ENCODE peak calls at places on chromosomes 5 and 9, in four cellular contexts. Y, T, X and U are unnamed samples.

GRCh38 chr9:33475357-33475756 is 1.6 kb upstream of the NOL6 start:
- DNase-seq in Y (no peak), T (no peak), X (peak; percentile 19), U (no peak)

GRCh38 chr5:38323645-38324295 is 65.4 kb downstream of the EGFLAM start:
- DNase-seq in Y (no peak), T (no peak), X (no peak), U (no peak)

GRCh38 chr9:18543406-18543965 is 69.5 kb downstream of the ADAMTSL1 start:
- DNase-seq in Y (no peak), T (no peak), X (no peak), U (no peak)

GRCh38 chr5:149320791-149321330 is 24.4 kb upstream of the GRPEL2 start:
- DNase-seq in Y (peak; percentile 95), T (peak; percentile 82), X (no peak), U (no peak)

GRCh38 chr5:174790906-174791305 is 66.5 kb downstream of the MSX2 start:
- DNase-seq in Y (no peak), T (no peak), X (no peak), U (no peak)

GRCh38 chr5:164204338-164204946 is 699.0 kb downstream of the MAT2B start:
- DNase-seq in Y (no peak), T (no peak), X (no peak), U (no peak)

GRCh38 chr5:144183254-144183889 is 12.7 kb downstream of the KCTD16 start:
- DNase-seq in Y (no peak), T (no peak), X (no peak), U (no peak)

GRCh38 chr9:108694191-108694590 is 161.6 kb downstream of the ACTL7B start:
- DNase-seq in Y (no peak), T (no peak), X (no peak), U (no peak)

GRCh38 chr5:56039985-56040384 is 45.2 kb upstream of the IL6ST start:
- DNase-seq in Y (no peak), T (no peak), X (no peak), U (no peak)

GRCh38 chr5:132266836-132267160 is 9.3 kb downstream of the PDLIM4 start:
- DNase-seq in Y (no peak), T (no peak), X (peak; percentile 45), U (no peak)

GRCh38 chr5:68456756-68457217 is 241.2 kb downstream of the PIK3R1 start:
- DNase-seq in Y (peak; percentile 63), T (no peak), X (no peak), U (peak; percentile 7)

GRCh38 chr5:142839711-142840441 is 69.7 kb downstream of the ARHGAP26 start:
- DNase-seq in Y (peak; percentile 59), T (peak; percentile 88), X (no peak), U (no peak)

GRCh38 chr5:146883496-146883895 is 4.9 kb upstream of the PPP2R2B start:
- DNase-seq in Y (no peak), T (no peak), X (no peak), U (no peak)

GRCh38 chr5:89668821-89669220 is 740.7 kb downstream of the CETN3 start:
- DNase-seq in Y (no peak), T (no peak), X (no peak), U (no peak)

GRCh38 chr9:8760000-8760767 is 960.6 kb upstream of the DMAC1 start:
- DNase-seq in Y (no peak), T (no peak), X (no peak), U (no peak)

GRCh38 chr5:60541980-60542379 is 158.0 kb downstream of the DEPDC1B start:
- DNase-seq in Y (no peak), T (no peak), X (no peak), U (no peak)

GRCh38 chr9:34589656-34590375 is at the start of gene CNTFR:
- DNase-seq in Y (no peak), T (peak; percentile 76), X (peak; percentile 66), U (no peak)

GRCh38 chr9:123599781-123600180 is 243.8 kb downstream of the CRB2 start:
- DNase-seq in Y (no peak), T (no peak), X (no peak), U (no peak)

GRCh38 chr9:86955003-86955402 is 7.7 kb upstream of the GAS1 start:
- DNase-seq in Y (no peak), T (no peak), X (no peak), U (no peak)
- H3K27ac ChIP-seq in Y (no peak overlapping the region), T (no peak overlapping the region), X (no peak overlapping the region), U (no peak overlapping the region)

DNA sequence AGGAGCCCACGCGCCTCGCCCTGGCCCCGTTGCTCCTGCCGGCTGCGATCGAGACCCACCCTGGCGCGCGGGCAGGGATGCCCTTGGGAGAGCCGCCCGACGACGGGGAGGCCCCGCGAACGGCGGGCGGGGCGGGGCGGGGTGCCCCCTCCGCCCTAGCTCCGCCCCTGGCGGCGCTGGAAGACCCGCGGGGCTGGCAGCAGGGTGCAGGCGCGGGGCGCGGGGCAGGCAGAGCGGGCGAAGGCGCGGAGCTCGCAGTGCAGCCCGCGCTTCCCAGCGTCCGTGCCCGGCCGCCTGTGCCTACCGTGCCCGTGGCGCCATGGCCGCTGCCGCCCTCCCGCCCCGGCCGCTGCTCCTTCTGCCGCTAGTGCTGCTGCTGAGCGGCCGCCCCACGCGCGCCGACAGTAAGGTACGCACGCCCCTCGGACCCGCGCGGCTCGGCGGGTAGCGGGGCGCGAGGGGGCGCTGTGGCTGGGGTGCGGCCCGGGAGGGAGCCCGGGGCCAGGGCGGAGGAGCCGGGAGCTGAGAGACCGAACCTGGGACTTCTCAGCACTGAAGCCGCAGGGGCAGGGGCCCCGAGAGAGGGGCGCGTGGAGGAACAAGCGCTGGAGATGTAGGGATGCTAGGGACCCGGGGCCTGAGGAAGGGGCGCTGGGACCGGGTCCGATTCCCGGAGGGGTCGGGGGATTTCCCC is at the start of gene OLFML2A:
- DNase-seq in Y (peak; percentile 48), T (no peak), X (peak; percentile 84), U (no peak)
- H3K27ac ChIP-seq in Y (peak within 1 kb of the TSS; percentile 62), T (peak within 1 kb of the TSS; percentile 63), X (peak within 1 kb of the TSS; percentile 88), U (peak within 1 kb of the TSS; percentile 68)

DNA sequence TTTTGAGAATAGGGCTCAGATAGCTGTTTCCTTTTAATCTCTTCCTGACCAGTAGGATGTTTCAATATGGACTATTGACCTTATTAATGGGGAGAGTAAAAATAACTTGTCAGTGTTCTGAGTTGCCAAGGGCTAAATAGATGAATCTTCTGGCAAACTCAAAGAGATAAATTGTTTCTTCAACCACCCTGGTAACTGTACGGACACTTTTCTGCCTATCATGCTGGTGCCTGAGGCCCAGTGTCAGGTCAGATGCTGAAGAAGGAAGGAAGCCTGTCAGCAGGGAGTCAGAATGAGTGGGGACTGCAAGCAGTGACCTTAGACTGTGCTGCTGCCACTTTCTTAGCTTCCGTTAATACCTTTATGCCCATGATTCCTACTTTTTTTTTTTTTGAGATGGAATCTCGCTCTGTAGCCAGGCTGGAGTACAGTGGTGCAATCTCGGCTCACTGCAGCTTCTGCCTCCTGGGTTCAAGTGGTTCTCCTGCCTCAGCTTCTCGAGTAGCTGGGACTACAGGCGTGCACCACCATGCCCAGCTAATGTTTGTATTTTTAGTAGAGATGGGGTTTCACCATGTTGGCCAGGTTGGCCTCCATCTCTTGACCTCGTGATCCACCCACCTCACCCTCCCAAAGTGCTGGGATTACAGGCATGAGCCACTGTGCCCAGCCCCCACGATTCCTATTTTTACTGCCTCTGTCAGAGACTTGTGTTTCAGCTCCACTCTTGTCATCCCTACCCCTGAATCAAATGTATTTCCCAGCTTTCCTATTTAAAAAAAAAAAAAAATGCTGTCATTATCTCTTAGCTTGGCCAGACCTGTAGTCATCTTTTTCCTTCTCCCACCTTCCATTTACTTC is 33.7 kb downstream of the TGFBR1 start:
- DNase-seq in Y (no peak), T (no peak), X (no peak), U (no peak)
- H3K27ac ChIP-seq in Y (no peak overlapping the region), T (no peak overlapping the region), X (no peak overlapping the region), U (no peak overlapping the region)

GRCh38 chr9:120872775-120873502 is 4.0 kb downstream of the PHF19 start:
- DNase-seq in Y (no peak), T (no peak), X (peak; percentile 12), U (no peak)
- H3K27ac ChIP-seq in Y (peak overlapping the region; percentile 90), T (no peak overlapping the region), X (peak overlapping the region; percentile 19), U (peak overlapping the region; percentile 94)

DNA sequence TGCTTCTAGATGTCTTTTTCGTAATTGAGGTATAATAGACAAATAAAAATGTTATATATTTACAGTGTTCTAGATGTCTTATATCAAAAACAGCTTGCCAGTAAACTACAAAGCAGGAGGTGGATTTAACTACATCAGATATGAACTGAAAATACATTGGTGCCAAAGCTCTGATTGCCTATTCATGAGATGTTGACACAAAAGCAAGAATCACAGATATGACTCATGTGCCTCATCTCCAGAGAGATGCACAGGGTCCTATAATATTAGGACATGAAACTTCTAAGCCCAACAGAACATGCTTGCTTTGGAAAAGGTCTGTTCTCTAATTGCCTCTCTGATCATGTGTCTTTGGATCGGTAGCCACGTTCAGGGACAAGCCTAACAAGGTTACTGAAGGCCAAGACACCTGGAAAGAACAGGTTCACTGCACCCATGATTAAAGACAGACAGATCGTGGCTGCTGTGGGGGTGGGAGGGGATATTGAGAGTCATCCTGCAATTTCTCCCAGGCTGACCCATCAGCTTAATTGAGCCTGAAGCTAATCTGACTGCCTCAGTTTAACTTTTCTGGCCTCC is 16.8 kb downstream of the ABCA1 start:
- DNase-seq in Y (no peak), T (no peak), X (no peak), U (no peak)
- H3K27ac ChIP-seq in Y (no peak overlapping the region), T (no peak overlapping the region), X (no peak overlapping the region), U (no peak overlapping the region)

GRCh38 chr5:53006920-53007890 is 18.1 kb downstream of the ITGA2 start:
- DNase-seq in Y (no peak), T (no peak), X (no peak), U (no peak)
- H3K27ac ChIP-seq in Y (no peak overlapping the region), T (no peak overlapping the region), X (peak overlapping the region; percentile 67), U (peak overlapping the region; percentile 46)

DNA sequence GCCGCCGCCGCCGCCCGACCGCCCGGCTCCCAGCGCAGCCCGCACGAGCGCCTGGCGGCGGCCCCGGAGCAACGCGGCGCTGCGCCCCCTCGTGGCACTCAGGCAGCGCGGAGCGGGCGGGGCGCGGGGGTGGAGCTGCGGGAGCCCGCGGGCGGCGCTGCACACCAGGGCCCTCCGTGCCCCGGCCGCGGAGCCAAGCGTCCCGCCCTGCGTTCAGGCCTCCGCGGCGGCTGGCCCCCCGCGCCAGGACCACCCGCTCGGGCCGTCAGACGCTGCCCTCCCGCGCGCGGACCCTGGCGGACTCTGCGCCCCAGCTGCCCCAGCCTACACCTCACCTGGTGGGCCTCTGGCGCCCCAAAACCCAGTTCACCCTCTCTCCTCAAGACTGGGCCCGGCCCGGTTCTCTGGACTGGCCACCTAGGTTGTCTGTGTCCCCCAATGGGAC is at the start of gene RASGEF1C:
- DNase-seq in Y (peak; percentile 68), T (peak; percentile 38), X (peak; percentile 87), U (no peak)
- H3K27ac ChIP-seq in Y (no peak within 1 kb of the TSS), T (no peak within 1 kb of the TSS), X (no peak within 1 kb of the TSS), U (no peak within 1 kb of the TSS)